ENCODE peak calls at places on chromosomes 5 and 9, in nine cellular contexts. Q is AG10803; V is gastrocnemius medialis; F is mammary epithelial cell; Y is cardiac muscle cell; S is choroid plexus epithelial cell; C is CD4-positive, alpha-beta T cell; E is neural crest cell; R is mucosa of descending colon. U is an unnamed sample.

GRCh38 chr5:132179410-132179809 is 48.2 kb downstream of the P4HA2 start:
- DNase-seq in Q (no peak), V (no peak), F (peak), Y (no peak), S (peak), C (no peak), E (no peak), R (no peak), U (peak)

GRCh38 chr9:108515856-108516255 is 339.9 kb downstream of the ACTL7B start:
- DNase-seq in Q (no peak), V (no peak), F (no peak), Y (no peak), S (no peak), C (no peak), E (no peak), R (no peak), U (no peak)

GRCh38 chr5:60945760-60946253 is 802 bp downstream of the NDUFAF2 start:
- DNase-seq in Q (peak), V (peak), F (peak), Y (peak), S (peak), C (no peak), E (no peak), R (no peak), U (peak)

GRCh38 chr9:84301851-84302250 is 38.7 kb downstream of the SLC28A3 start:
- DNase-seq in Q (peak), V (no peak), F (no peak), Y (peak), S (peak), C (no peak), E (no peak), R (no peak), U (no peak)

GRCh38 chr5:68287976-68288755 is 72.6 kb downstream of the PIK3R1 start:
- DNase-seq in Q (peak), V (peak), F (peak), Y (peak), S (peak), C (peak), E (peak), R (peak), U (peak)

GRCh38 chr9:15150939-15151338 is 156.1 kb downstream of the TTC39B start:
- DNase-seq in Q (no peak), V (no peak), F (no peak), Y (no peak), S (no peak), C (no peak), E (no peak), R (no peak), U (no peak)

GRCh38 chr9:110125207-110125751 is 82.7 kb downstream of the C9orf152 start:
- DNase-seq in Q (peak), V (peak), F (peak), Y (peak), S (peak), C (no peak), E (peak), R (peak), U (no peak)

GRCh38 chr5:136020383-136021015 is 8.3 kb upstream of the TGFBI start:
- DNase-seq in Q (peak), V (no peak), F (peak), Y (peak), S (peak), C (no peak), E (no peak), R (no peak), U (no peak)

GRCh38 chr9:68546596-68547390 is 6.1 kb upstream of the TMEM252 start:
- DNase-seq in Q (no peak), V (no peak), F (no peak), Y (peak), S (peak), C (no peak), E (no peak), R (no peak), U (peak)

GRCh38 chr9:100428871-100429654 is 2.1 kb downstream of the MSANTD3 start:
- DNase-seq in Q (peak), V (no peak), F (peak), Y (peak), S (peak), C (no peak), E (no peak), R (no peak), U (no peak)

DNA sequence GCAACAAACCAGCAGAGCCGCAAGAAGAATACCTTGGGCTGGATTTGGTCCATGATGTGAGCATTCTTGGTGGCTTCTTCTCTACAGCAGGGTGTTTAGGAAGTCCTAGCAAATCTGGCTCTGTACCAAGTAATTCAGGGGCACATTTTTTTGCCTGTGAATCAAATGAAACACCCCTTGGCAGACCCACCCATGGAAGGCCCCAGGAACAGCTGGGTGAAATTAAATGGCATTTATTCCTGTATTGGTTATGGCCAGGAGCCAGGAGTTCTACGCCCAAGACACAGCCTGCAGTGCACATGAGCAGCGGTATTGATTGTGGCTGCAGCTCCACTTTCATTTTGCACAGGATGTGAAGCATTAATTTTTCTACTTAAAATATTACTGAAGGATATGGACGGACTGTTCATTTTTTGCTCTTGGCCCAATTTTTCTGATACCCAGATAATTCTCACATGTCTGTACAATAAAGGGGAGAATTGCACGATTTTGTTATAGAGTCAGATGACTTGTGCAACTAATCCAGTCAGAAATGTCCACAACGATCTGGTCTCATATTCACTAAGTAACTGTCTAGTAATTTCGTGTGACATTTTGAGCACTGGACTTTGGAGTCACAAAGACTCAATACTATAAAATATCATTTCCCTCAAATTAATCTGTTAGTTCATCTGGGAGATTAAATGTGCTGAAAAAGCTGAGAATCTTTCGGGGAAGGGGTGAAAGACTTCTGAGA is 120.7 kb upstream of the APC start:
- DNase-seq in Q (peak), V (no peak), F (no peak), Y (no peak), S (peak), C (no peak), E (no peak), R (no peak), U (no peak)
- TF ChIP-seq CTCF in Q (no peak), V (no peak), F (no peak), Y (no peak), S (no peak), C (no peak), E (no peak), R (no peak), U (no peak)

DNA sequence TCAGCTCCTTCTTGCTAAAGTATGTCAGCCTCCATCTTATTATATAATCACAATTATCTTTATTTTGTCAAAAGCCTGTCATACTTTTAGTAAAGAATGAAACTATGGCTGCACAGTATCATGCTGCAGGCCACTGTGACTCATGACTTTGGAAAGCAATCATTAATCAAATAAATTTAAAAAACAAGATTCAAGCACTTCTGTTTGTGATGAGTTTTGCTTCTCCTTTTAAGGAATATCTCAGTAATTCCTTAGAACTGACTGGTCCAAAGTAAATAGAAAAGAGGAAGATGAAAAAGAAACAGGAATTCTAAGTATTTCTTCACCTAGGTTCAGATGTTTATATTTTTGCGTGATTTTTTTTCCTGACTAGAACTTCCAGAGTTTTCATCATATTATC is 83.1 kb downstream of the EDIL3 start:
- DNase-seq in Q (no peak), V (no peak), F (no peak), Y (no peak), S (peak), C (no peak), E (no peak), R (no peak), U (no peak)
- TF ChIP-seq CTCF in Q (no peak), V (no peak), F (no peak), Y (no peak), S (no peak), C (no peak), E (no peak), R (no peak), U (no peak)

GRCh38 chr9:32589083-32589713 is 16.2 kb upstream of the NDUFB6 start:
- DNase-seq in Q (peak), V (no peak), F (peak), Y (peak), S (peak), C (no peak), E (no peak), R (no peak), U (peak)
- TF ChIP-seq CTCF in Q (peak), V (peak), F (peak), Y (peak), S (peak), C (peak), E (peak), R (no peak), U (peak)

DNA sequence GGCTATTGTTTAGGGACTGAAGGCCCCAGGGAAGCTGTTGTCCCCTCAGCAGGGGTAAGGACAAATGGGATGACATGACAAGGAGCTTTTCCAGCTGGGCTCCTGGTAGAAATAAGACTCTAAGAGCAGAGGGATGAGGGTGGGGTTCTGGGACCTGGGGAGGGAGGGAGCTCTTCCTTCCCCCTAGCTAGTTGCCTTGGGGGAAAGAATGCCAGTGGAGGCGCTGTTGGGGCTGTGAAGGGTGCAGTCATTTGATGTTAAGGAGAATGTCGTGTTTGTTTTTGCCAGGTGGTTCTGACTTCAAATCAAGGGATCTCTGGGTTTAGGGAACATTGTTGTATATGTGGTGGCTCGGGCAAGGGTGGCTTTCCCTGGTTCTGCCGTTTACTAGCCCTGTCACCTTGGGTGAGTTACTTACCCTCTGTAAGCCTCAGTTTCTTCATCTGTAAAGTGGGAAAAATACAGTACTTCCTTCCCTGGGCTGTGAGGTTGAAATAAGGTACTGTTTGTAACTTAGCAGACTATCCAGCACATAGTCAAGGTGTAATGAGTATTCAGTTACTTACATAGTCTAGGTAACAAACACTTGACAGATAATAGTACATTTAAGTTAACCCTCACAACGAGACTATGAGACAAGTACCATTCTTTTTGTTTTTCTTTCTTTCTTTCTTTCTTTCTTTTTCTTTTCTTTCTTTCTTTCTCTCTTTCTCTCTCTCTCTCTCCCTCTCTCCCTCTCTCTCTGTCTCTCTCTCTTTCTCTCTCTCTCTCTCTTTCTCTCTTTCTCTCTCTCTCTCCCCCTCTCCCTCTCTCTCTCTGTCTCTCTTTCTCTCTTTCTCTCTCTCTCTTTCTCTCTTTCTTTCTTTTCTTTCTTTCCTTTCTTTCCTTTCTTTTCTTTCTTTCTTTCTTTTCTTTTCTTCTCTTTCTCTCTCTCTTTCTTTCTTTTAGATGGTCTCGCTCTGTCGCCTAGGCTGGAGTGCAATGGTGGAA is 48.0 kb downstream of the WWC1 start:
- DNase-seq in Q (no peak), V (no peak), F (no peak), Y (no peak), S (no peak), C (no peak), E (no peak), R (no peak), U (no peak)
- TF ChIP-seq CTCF in Q (peak), V (no peak), F (no peak), Y (peak), S (peak), C (no peak), E (no peak), R (no peak), U (no peak)

GRCh38 chr9:133437753-133438531 is 15.8 kb downstream of the ADAMTS13 start:
- DNase-seq in Q (no peak), V (no peak), F (no peak), Y (no peak), S (no peak), C (no peak), E (no peak), R (no peak), U (no peak)
- TF ChIP-seq CTCF in Q (no peak), V (no peak), F (no peak), Y (peak), S (peak), C (no peak), E (no peak), R (no peak), U (peak)

DNA sequence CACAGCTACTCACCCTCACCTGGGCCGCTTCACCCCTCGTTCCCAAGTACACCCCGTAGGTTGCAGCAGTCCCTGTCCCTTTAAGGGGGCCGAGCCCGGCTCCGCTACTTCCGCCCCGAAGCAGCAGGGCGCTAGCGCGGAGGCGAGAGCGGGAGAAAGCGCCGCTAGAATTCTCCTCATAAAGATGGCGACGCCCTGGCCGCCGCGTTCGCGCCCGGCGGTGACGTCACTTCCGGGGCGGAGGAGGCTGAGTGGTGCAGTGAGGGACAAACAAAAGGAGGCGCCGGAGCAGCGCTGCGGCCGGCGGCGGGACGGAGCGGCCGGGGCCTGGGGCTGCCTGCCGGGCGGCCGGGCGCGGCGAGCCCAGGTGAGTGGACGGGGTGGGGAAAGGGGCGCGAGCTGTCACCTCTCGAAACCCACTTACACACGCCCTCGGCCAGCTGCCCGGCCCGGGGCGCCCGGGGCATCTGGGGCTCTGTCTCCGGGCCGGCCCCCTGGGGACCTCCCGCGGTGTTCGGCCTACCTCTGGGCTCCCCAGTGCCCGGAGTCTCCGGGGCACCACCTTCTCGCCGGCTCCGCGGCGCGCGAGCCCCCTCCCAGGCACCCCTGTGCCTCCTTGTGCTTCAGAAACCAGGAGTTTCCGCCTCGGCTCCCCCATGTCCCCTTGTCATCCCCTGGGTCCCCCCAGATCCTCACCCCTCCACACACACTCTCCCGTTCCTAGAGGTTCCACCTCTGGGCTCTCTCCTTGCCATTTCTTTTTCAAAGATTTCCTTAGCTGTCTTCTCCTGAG is at the start of the genes KYAT1 and LRRC8A:
- DNase-seq in Q (peak), V (peak), F (peak), Y (peak), S (peak), C (peak), E (peak), R (peak), U (peak)
- TF ChIP-seq CTCF in Q (no peak), V (no peak), F (no peak), Y (peak), S (no peak), C (no peak), E (no peak), R (no peak), U (no peak)

GRCh38 chr5:131110256-131110594 is 54.8 kb downstream of the HINT1 start:
- DNase-seq in Q (no peak), V (no peak), F (no peak), Y (no peak), S (no peak), C (no peak), E (no peak), R (no peak), U (no peak)
- TF ChIP-seq CTCF in Q (no peak), V (no peak), F (no peak), Y (no peak), S (no peak), C (peak), E (no peak), R (no peak), U (no peak)

GRCh38 chr9:133359420-133360175 is 3.2 kb downstream of the SURF2 start:
- DNase-seq in Q (no peak), V (no peak), F (no peak), Y (no peak), S (no peak), C (no peak), E (no peak), R (peak), U (no peak)
- TF ChIP-seq CTCF in Q (peak), V (no peak), F (peak), Y (peak), S (peak), C (no peak), E (peak), R (no peak), U (no peak)

GRCh38 chr9:4852419-4852818 is 59.7 kb downstream of the RCL1 start:
- DNase-seq in Q (no peak), V (no peak), F (no peak), Y (no peak), S (no peak), C (no peak), E (no peak), R (no peak), U (no peak)

GRCh38 chr9:4850611-4851010 is 57.9 kb downstream of the RCL1 start:
- DNase-seq in Q (no peak), V (no peak), F (no peak), Y (peak), S (peak), C (no peak), E (no peak), R (no peak), U (no peak)

GRCh38 chr9:4844439-4844838 is 51.7 kb downstream of the RCL1 start:
- DNase-seq in Q (no peak), V (no peak), F (no peak), Y (no peak), S (no peak), C (no peak), E (no peak), R (no peak), U (no peak)

GRCh38 chr9:4854191-4854590 is 61.4 kb downstream of the RCL1 start:
- DNase-seq in Q (no peak), V (no peak), F (no peak), Y (no peak), S (peak), C (no peak), E (no peak), R (no peak), U (no peak)

GRCh38 chr9:4849364-4849763 is 56.6 kb downstream of the RCL1 start:
- DNase-seq in Q (no peak), V (no peak), F (no peak), Y (no peak), S (no peak), C (no peak), E (no peak), R (no peak), U (no peak)
- TF ChIP-seq CTCF in Q (no peak), V (no peak), F (peak), Y (no peak), S (no peak), C (no peak), E (no peak), R (no peak), U (no peak)

GRCh38 chr5:57338068-57338848 is 144.4 kb downstream of the ACTBL2 start:
- DNase-seq in Q (peak), V (no peak), F (peak), Y (peak), S (peak), C (no peak), E (no peak), R (no peak), U (peak)
- TF ChIP-seq CTCF in Q (peak), V (no peak), F (peak), Y (peak), S (peak), C (peak), E (peak), R (no peak), U (peak)

U was measured in GM20000.